ENCODE peak calls at places on chromosomes 4 and X, in seven cellular contexts. N is HCT116, V is K562, I is SK-N-SH, O is H1, Q is GM12878, S is HepG2. Z is an unnamed sample.

GRCh38 chrX:23888887-23889501 is 18.7 kb downstream of the APOO start:
- DNase-seq in O (no peak), V (no peak), N (no peak), I (no peak), S (no peak), Q (no peak), Z (no peak)

GRCh38 chrX:56248492-56248891 is 16.3 kb downstream of the KLF8 start:
- DNase-seq in N (peak; percentile 21), Q (peak; percentile 40), O (no peak), V (peak; percentile 29), I (peak; percentile 52), S (peak; percentile 5), Z (peak; percentile 38)

GRCh38 chrX:63506320-63506719 is 155.2 kb upstream of the SPIN4 start:
- DNase-seq in I (peak; percentile 7), V (no peak), N (peak; percentile 15), S (peak; percentile 15), Q (no peak), O (no peak), Z (no peak)

GRCh38 chrX:11449613-11450012 is 156.4 kb downstream of the AMELX start:
- DNase-seq in N (no peak), I (no peak), Q (no peak), S (no peak), V (no peak), O (no peak), Z (no peak)

GRCh38 chr4:53537606-53538005 is 53.7 kb downstream of the LNX1 start:
- DNase-seq in S (no peak), O (no peak), V (no peak), I (no peak), N (no peak), Q (no peak), Z (no peak)

GRCh38 chr4:19164334-19164733 is 1087.4 kb upstream of the SLIT2 start:
- DNase-seq in I (no peak), Q (no peak), N (no peak), S (no peak), V (no peak), O (no peak), Z (no peak)

GRCh38 chr4:129950217-129950616 is 854.3 kb downstream of the C4orf33 start:
- DNase-seq in V (no peak), O (no peak), N (no peak), I (no peak), S (no peak), Q (no peak), Z (no peak)

GRCh38 chrX:37652589-37653271 is 32.9 kb upstream of the XK start:
- DNase-seq in N (no peak), I (no peak), O (no peak), V (peak; percentile 68), S (no peak), Q (no peak), Z (no peak)

GRCh38 chr4:141078871-141079270 is 54.4 kb downstream of the RNF150 start:
- DNase-seq in V (no peak), S (no peak), O (no peak), N (no peak), Q (no peak), I (no peak), Z (no peak)

GRCh38 chr4:172656055-172656454 is 512.6 kb upstream of the GALNT7 start:
- DNase-seq in O (no peak), S (no peak), N (no peak), V (no peak), Q (no peak), I (no peak), Z (no peak)

GRCh38 chr4:176001171-176002006 is 64.3 kb upstream of the WDR17 start:
- DNase-seq in Q (no peak), V (no peak), O (peak; percentile 53), N (peak; percentile 15), I (peak; percentile 17), S (no peak), Z (no peak)

GRCh38 chrX:2928127-2928582 is 984 bp downstream of the ARSD start:
- DNase-seq in N (no peak), Q (no peak), V (no peak), O (peak; percentile 38), S (peak; percentile 55), I (peak; percentile 80), Z (no peak)

GRCh38 chrX:2931612-2932011 is 2.5 kb upstream of the ARSD start:
- DNase-seq in O (no peak), S (no peak), N (no peak), Q (no peak), V (no peak), I (no peak), Z (no peak)

GRCh38 chrX:2926664-2927275 is 2.4 kb downstream of the ARSD start:
- DNase-seq in I (no peak), Q (no peak), V (no peak), O (no peak), S (no peak), N (no peak), Z (no peak)

GRCh38 chrX:2931155-2931554 is 2.0 kb upstream of the ARSD start:
- DNase-seq in V (no peak), N (no peak), O (no peak), Q (no peak), S (no peak), I (no peak), Z (no peak)

DNA sequence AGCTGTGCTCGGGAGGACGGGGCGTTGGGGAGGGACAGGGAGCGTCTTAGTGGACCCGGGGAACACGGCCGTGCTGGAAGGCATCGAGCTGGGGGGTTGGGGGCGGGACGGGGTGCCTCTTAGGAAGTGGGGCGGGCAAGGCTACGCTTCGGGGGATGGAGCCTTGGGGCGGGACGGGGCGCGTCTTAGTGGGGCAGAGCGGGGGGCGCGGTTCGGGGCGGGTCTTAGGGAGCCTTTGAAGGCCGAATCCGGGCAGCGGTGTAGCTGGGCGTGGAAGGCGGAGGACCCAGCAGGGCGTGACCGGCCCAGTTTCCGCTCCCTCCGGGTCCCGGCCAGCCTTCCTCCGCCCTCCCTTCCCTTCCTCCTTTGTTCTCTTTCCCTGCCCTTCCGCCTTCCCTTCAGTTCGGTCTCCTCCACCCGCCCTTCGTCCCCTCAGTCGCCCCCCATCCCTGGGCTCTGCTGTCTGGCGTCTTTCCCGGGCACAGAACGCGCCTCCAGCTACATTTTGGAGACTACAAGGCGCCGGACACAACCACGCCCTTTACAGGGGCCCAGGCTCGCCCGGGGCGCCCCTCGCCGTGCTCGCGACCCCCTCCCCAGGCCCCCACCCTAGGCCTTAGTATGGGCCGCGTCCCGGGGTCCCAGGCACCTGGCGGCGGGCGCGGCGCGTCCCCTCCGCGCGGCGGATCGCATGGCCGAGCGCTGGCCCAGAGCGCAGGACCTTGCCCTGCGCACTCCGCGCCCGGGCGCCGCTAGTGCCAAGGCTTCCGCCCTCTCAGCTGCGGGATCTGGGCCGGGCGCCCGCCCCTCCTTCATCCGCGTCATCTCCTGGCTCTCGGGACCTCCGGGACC is at the start of gene ARSD:
- DNase-seq in O (peak; percentile 73), Q (no peak), V (no peak), N (peak; percentile 55), S (peak; percentile 74), I (peak; percentile 86), Z (peak; percentile 10)
- H3K4me3 ChIP-seq in O (peak within 1 kb of the TSS; percentile 52), Q (peak within 1 kb of the TSS; percentile 22), V (no peak within 1 kb of the TSS), N (peak within 1 kb of the TSS; percentile 55), S (peak within 1 kb of the TSS; percentile 73), I (peak within 1 kb of the TSS; percentile 92), Z (peak within 1 kb of the TSS; percentile 55)

DNA sequence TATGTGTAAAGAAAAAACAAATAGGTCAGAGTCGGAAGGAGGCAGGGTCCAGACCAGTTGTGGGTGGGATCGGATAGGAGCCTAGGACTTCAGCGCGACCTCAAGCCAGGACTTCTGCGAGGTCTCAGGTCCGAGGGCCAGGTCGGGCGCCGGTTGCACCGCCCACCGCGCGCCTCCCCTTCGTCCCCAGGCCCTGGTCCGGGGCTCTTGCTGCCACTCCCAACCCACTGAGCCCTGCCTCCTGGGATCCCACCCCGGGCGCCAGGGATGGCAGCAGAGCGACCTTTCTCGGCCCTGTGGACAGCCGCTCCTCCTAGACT is 12.3 kb downstream of the PITX2 start:
- DNase-seq in Q (no peak), I (no peak), N (no peak), O (no peak), S (no peak), V (no peak), Z (no peak)
- H3K27me3 ChIP-seq in Q (peaks cover 12% of the 10 kb centered on the region), I (peaks cover 73% of the 10 kb centered on the region), N (no peaks in the 10 kb centered on the region), O (peaks cover 75% of the 10 kb centered on the region), S (no peaks in the 10 kb centered on the region), V (peaks cover 36% of the 10 kb centered on the region), Z (no peaks in the 10 kb centered on the region)

DNA sequence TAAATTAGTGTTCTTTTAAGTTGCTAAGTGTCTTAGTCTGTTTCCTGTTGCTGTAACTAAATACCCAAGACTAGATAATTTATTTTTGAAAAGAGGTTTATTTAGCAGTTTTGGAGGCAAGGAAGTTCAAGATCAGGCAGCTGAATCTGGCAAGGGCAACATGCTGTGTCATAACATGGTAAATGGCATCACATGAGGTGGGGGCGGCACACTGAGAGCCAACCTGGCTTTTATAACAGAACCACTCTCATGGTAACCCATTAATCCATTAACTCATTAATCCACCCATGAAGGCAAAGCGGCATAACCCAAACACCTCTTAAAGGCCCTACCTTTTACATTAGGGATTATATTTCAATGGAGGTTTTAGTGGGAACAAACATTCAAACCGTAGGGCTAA is 182.2 kb upstream of the GATB start:
- DNase-seq in I (no peak), Q (no peak), V (no peak), O (no peak), S (no peak), N (no peak), Z (no peak)
- TF ChIP-seq SIN3A in I (no peak), Q (no peak), V (no peak), O (no peak), S (no peak), N (no peak), Z (no peak)

GRCh38 chr4:104475652-104476051 is 19.0 kb downstream of the CXXC4 start:
- DNase-seq in V (no peak), S (no peak), N (no peak), Q (no peak), I (no peak), O (no peak), Z (no peak)
- H3K4me3 ChIP-seq in V (no peak overlapping the region), S (no peak overlapping the region), N (no peak overlapping the region), Q (no peak overlapping the region), I (no peak overlapping the region), O (no peak overlapping the region), Z (no peak overlapping the region)

GRCh38 chrX:137353404-137353803 is 212.5 kb upstream of the ZIC3 start:
- DNase-seq in O (no peak), S (no peak), V (no peak), I (no peak), N (no peak), Q (no peak), Z (no peak)
- H3K27me3 ChIP-seq in O (no peaks in the 10 kb centered on the region), S (no peaks in the 10 kb centered on the region), V (no peaks in the 10 kb centered on the region), I (no peaks in the 10 kb centered on the region), N (no peaks in the 10 kb centered on the region), Q (no peaks in the 10 kb centered on the region), Z (no peaks in the 10 kb centered on the region)

GRCh38 chrX:153723351-153724251 is 586 bp downstream of the BCAP31 start:
- DNase-seq in S (peak; percentile 59), V (peak; percentile 67), N (no peak), I (peak; percentile 68), Q (no peak), O (no peak), Z (no peak)
- TF ChIP-seq SIN3A in S (no peak), V (no peak), N (no peak), I (no peak), Q (no peak), O (no peak), Z (no peak)

DNA sequence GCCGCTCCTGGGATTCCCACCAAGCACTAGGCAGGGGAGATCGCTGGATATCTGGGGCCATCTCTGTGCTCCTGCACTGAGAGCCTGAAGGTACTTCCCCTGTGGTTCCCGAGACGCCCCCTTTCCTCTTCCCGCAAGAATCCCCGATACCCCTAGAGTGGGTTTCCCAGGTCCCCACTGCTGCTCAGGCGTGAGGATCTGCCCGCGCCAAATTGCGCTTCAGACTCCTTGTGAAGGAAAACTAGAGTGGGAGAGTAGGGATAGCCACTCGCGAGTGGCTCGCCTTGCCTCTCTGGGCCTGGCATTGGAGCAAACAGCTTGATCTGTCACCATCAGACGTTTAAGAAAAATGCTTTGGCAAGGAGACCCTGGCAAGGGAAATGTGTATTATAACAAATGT is 1.5 kb downstream of the IL1RAPL2 start:
- DNase-seq in O (no peak), I (peak; percentile 3), N (no peak), V (no peak), Q (no peak), S (no peak), Z (no peak)
- H3K4me3 ChIP-seq in O (peak overlapping the region; percentile 50), I (no peak overlapping the region), N (no peak overlapping the region), V (no peak overlapping the region), Q (no peak overlapping the region), S (no peak overlapping the region), Z (no peak overlapping the region)

Z was measured in Panc1.